ENCODE peak calls at places on chromosomes 13 and 19, in six cellular contexts. E, F, O, B, X and Y are unnamed samples.

GRCh38 chr19:49585023-49585422 is 3.9 kb downstream of the PRRG2 start:
- DNase-seq in E (no peak), F (peak; percentile 57), O (no peak), B (peak; percentile 63), X (no peak), Y (no peak)

GRCh38 chr19:3404324-3405260 is 38.2 kb downstream of the NFIC start:
- DNase-seq in E (peak; percentile 69), F (no peak), O (no peak), B (no peak), X (peak; percentile 88), Y (peak; percentile 93)

GRCh38 chr13:104773775-104774174 is 1707.6 kb upstream of the SLC10A2 start:
- DNase-seq in E (peak; percentile 82), F (peak; percentile 26), O (no peak), B (no peak), X (peak; percentile 3), Y (peak; percentile 3)

GRCh38 chr19:22622901-22623840 is 11.0 kb upstream of the ZNF492 start:
- DNase-seq in E (no peak), F (no peak), O (no peak), B (no peak), X (no peak), Y (no peak)

GRCh38 chr19:10219678-10220077 is 11.5 kb downstream of the S1PR2 start:
- DNase-seq in E (peak; percentile 56), F (peak; percentile 61), O (no peak), B (no peak), X (no peak), Y (peak; percentile 36)

GRCh38 chr13:27264181-27264580 is 6.4 kb upstream of the RASL11A start:
- DNase-seq in E (peak; percentile 24), F (no peak), O (no peak), B (no peak), X (peak; percentile 85), Y (peak; percentile 76)

GRCh38 chr19:1133471-1133929 is 29.7 kb downstream of the GPX4 start:
- DNase-seq in E (peak; percentile 45), F (no peak), O (no peak), B (no peak), X (no peak), Y (peak; percentile 70)

GRCh38 chr13:112969692-112970338 is 801 bp downstream of the MCF2L start:
- DNase-seq in E (no peak), F (peak; percentile 82), O (no peak), B (no peak), X (no peak), Y (no peak)

GRCh38 chr13:51152713-51153112 is 41.6 kb upstream of the C13orf42 start:
- DNase-seq in E (no peak), F (peak; percentile 35), O (no peak), B (no peak), X (no peak), Y (peak; percentile 27)

GRCh38 chr19:6258812-6259311 is 20.9 kb downstream of the MLLT1 start:
- DNase-seq in E (no peak), F (no peak), O (no peak), B (no peak), X (no peak), Y (no peak)

GRCh38 chr13:111337206-111337605 is 16.8 kb downstream of the TEX29 start:
- DNase-seq in E (peak; percentile 40), F (no peak), O (no peak), B (no peak), X (peak; percentile 78), Y (peak; percentile 85)

GRCh38 chr13:73018336-73018735 is 40.5 kb upstream of the KLF5 start:
- DNase-seq in E (no peak), F (no peak), O (no peak), B (no peak), X (no peak), Y (no peak)

GRCh38 chr19:13284929-13285928 is 135.0 kb downstream of the IER2 start:
- DNase-seq in E (no peak), F (no peak), O (no peak), B (no peak), X (no peak), Y (no peak)

GRCh38 chr19:10667867-10668266 is 13.7 kb downstream of the ILF3 start:
- DNase-seq in E (no peak), F (no peak), O (no peak), B (no peak), X (no peak), Y (no peak)

GRCh38 chr13:89695343-89696257 is 1651.9 kb upstream of the MIR17HG start:
- DNase-seq in E (peak; percentile 63), F (peak; percentile 74), O (no peak), B (peak; percentile 62), X (no peak), Y (no peak)

GRCh38 chr19:6233051-6233826 is 46.5 kb downstream of the MLLT1 start:
- DNase-seq in E (no peak), F (no peak), O (no peak), B (no peak), X (no peak), Y (no peak)

GRCh38 chr19:13748169-13748884 is 16.0 kb upstream of the MRI1 start:
- DNase-seq in E (peak; percentile 32), F (peak; percentile 52), O (no peak), B (no peak), X (peak; percentile 54), Y (peak; percentile 60)

GRCh38 chr19:17338440-17339078 is 1.2 kb downstream of the GTPBP3 start:
- DNase-seq in E (no peak), F (no peak), O (no peak), B (no peak), X (no peak), Y (no peak)

GRCh38 chr13:107375701-107376350 is 807.9 kb upstream of the ARGLU1 start:
- DNase-seq in E (no peak), F (peak; percentile 80), O (no peak), B (no peak), X (no peak), Y (no peak)

GRCh38 chr19:49911381-49912145 is 14.9 kb upstream of the IL4I1 start:
- DNase-seq in E (no peak), F (no peak), O (no peak), B (no peak), X (no peak), Y (no peak)

GRCh38 chr13:111659236-111659635 is 338.8 kb downstream of the TEX29 start:
- DNase-seq in E (no peak), F (no peak), O (no peak), B (no peak), X (no peak), Y (no peak)

GRCh38 chr19:3366104-3366760 is at the start of gene NFIC:
- DNase-seq in E (peak; percentile 76), F (peak; percentile 88), O (no peak), B (no peak), X (peak; percentile 83), Y (peak; percentile 94)

GRCh38 chr13:48265217-48265815 is 32.3 kb downstream of the ITM2B start:
- DNase-seq in E (no peak), F (no peak), O (no peak), B (no peak), X (no peak), Y (no peak)

GRCh38 chr13:48232420-48233096 is 448 bp upstream of the ITM2B start:
- DNase-seq in E (no peak), F (no peak), O (no peak), B (no peak), X (peak; percentile 21), Y (no peak)

GRCh38 chr19:48123907-48124675 is 13.5 kb upstream of the PLA2G4C start:
- DNase-seq in E (peak; percentile 94), F (peak; percentile 6), O (no peak), B (no peak), X (peak; percentile 35), Y (peak; percentile 54)

GRCh38 chr13:46101488-46102289 is 3.1 kb downstream of the CPB2 start:
- DNase-seq in E (no peak), F (peak; percentile 63), O (no peak), B (no peak), X (no peak), Y (no peak)

GRCh38 chr19:33325920-33326319 is 23.6 kb upstream of the CEBPA start:
- DNase-seq in E (no peak), F (no peak), O (no peak), B (no peak), X (no peak), Y (no peak)

GRCh38 chr13:80655778-80656518 is 315.0 kb upstream of the SPRY2 start:
- DNase-seq in E (no peak), F (no peak), O (no peak), B (no peak), X (no peak), Y (no peak)

GRCh38 chr13:79228972-79229371 is 177.1 kb downstream of the RBM26 start:
- DNase-seq in E (peak; percentile 86), F (no peak), O (no peak), B (no peak), X (no peak), Y (no peak)

GRCh38 chr13:30698023-30698422 is 37.3 kb upstream of the ALOX5AP start:
- DNase-seq in E (no peak), F (no peak), O (no peak), B (no peak), X (peak; percentile 75), Y (no peak)